ENCODE peak calls at places on chromosomes 16 and 17, in nine cellular contexts. W is hypothalamus, D is NCI-H1417, Z is HEK293T, Y is NAMALWA, P is ureter, G is caudate nucleus, S is T follicular helper cell, O is GM12891. A is an unnamed sample.

GRCh38 chr16:10172848-10173655 is 9.2 kb downstream of the GRIN2A start:
- DNase-seq in D (no peak), S (no peak), O (no peak), Y (no peak), G (peak; percentile 26), W (no peak), Z (no peak), P (no peak), A (no peak)

GRCh38 chr16:59385953-59386352 is 651.8 kb upstream of the GOT2 start:
- DNase-seq in W (no peak), P (no peak), D (no peak), S (no peak), G (no peak), O (no peak), Y (no peak), Z (no peak), A (no peak)

GRCh38 chr17:64655704-64656103 is 6.4 kb downstream of the SMURF2 start:
- DNase-seq in O (no peak), D (no peak), G (no peak), Y (no peak), Z (no peak), P (no peak), W (no peak), S (no peak), A (no peak)

GRCh38 chr17:78315355-78316114 is 44.3 kb downstream of the SOCS3 start:
- DNase-seq in P (peak; percentile 88), Y (no peak), D (no peak), S (peak; percentile 21), G (peak; percentile 28), Z (no peak), W (no peak), O (no peak), A (peak; percentile 12)

GRCh38 chr17:79925242-79925957 is 86.2 kb upstream of the CBX4 start:
- DNase-seq in Z (no peak), P (peak; percentile 80), W (peak; percentile 23), D (no peak), G (peak; percentile 50), S (no peak), Y (no peak), O (no peak), A (no peak)

GRCh38 chr17:39787038-39787437 is 49.3 kb downstream of the GRB7 start:
- DNase-seq in Z (no peak), G (no peak), S (no peak), P (no peak), D (peak; percentile 30), W (no peak), O (no peak), Y (no peak), A (no peak)

GRCh38 chr17:3865166-3865565 is 19.1 kb upstream of the NCBP3 start:
- DNase-seq in W (peak; percentile 35), Y (no peak), G (peak; percentile 65), S (no peak), Z (no peak), D (no peak), P (no peak), O (no peak), A (no peak)

GRCh38 chr17:65332375-65332774 is 195.2 kb downstream of the RGS9 start:
- DNase-seq in S (no peak), D (no peak), O (no peak), W (no peak), Y (no peak), P (no peak), Z (no peak), G (no peak), A (no peak)

GRCh38 chr17:79201119-79201518 is 126.5 kb downstream of the ENGASE start:
- DNase-seq in S (no peak), P (no peak), O (no peak), G (no peak), Z (no peak), D (no peak), W (no peak), Y (no peak), A (no peak)

GRCh38 chr16:22625948-22626347 is 115.3 kb downstream of the NPIPB5 start:
- DNase-seq in P (no peak), Z (no peak), G (no peak), O (no peak), Y (no peak), D (no peak), S (no peak), W (no peak), A (no peak)

GRCh38 chr17:83099570-83100181 is 20.3 kb downstream of the METRNL start:
- DNase-seq in G (no peak), Y (no peak), W (no peak), D (peak; percentile 38), P (no peak), O (no peak), Z (no peak), S (no peak), A (peak; percentile 31)

GRCh38 chr17:70804161-70804560 is 634.8 kb downstream of the KCNJ2 start:
- DNase-seq in O (no peak), Z (no peak), S (no peak), G (no peak), P (no peak), Y (no peak), D (no peak), W (no peak), A (no peak)

GRCh38 chr17:40541873-40542561 is 23.3 kb downstream of the CCR7 start:
- DNase-seq in D (peak; percentile 13), Z (no peak), G (no peak), Y (no peak), S (no peak), W (no peak), P (no peak), O (no peak), A (no peak)

GRCh38 chr16:51763072-51763658 is 612.1 kb upstream of the SALL1 start:
- DNase-seq in P (no peak), O (no peak), W (no peak), Y (no peak), D (peak; percentile 73), S (no peak), Z (no peak), G (no peak), A (no peak)

GRCh38 chr17:14060706-14061105 is 8.6 kb upstream of the COX10 start:
- DNase-seq in W (no peak), Z (no peak), P (no peak), D (no peak), O (no peak), G (no peak), Y (no peak), S (no peak), A (no peak)

GRCh38 chr17:72119280-72119962 is 1.4 kb upstream of the SOX9 start:
- DNase-seq in Z (no peak), G (no peak), Y (no peak), W (no peak), P (no peak), D (no peak), O (no peak), S (no peak), A (no peak)

GRCh38 chr16:9153502-9153864 is 62.0 kb downstream of the HAPSTR1 start:
- DNase-seq in Y (no peak), D (no peak), W (no peak), P (no peak), G (no peak), O (no peak), S (no peak), Z (no peak), A (no peak)

GRCh38 chr17:36673068-36673467 is 71.7 kb downstream of the MRM1 start:
- DNase-seq in W (no peak), S (no peak), O (no peak), P (no peak), D (no peak), G (no peak), Y (no peak), Z (no peak), A (no peak)

GRCh38 chr16:3841729-3842508 is 38.6 kb downstream of the CREBBP start:
- DNase-seq in G (no peak), S (no peak), D (no peak), P (no peak), Z (no peak), W (no peak), O (no peak), Y (no peak), A (no peak)

GRCh38 chr17:42754782-42755181 is 6.2 kb upstream of the RAMP2 start:
- DNase-seq in W (no peak), G (no peak), D (peak; percentile 31), P (no peak), S (no peak), Z (no peak), O (no peak), Y (no peak), A (no peak)

GRCh38 chr16:15653227-15653626 is 3.2 kb downstream of the NDE1 start:
- DNase-seq in D (no peak), Z (no peak), O (no peak), G (no peak), P (no peak), S (no peak), W (no peak), Y (no peak), A (no peak)

GRCh38 chr17:11389583-11389982 is 148.6 kb downstream of the SHISA6 start:
- DNase-seq in Z (no peak), W (no peak), Y (no peak), O (no peak), D (no peak), P (no peak), S (no peak), G (no peak), A (no peak)